ENCODE peak calls at places on chromosomes 7 and 10, in ten cellular contexts. One of them, this sample, is unnamed.

GRCh38 chr7:13055732-13056369 is 368.4 kb downstream of the ARL4A start:
- DNase-seq in upper lobe of left lung: no peak
- DNase-seq in ovary: no peak
- DNase-seq in SK-N-SH: no peak
- DNase-seq in HepG2: no peak
- DNase-seq in H1: no peak
- DNase-seq in transverse colon: no peak
- DNase-seq in GM12878: no peak
- DNase-seq in K562: no peak
- DNase-seq in A549: no peak
- DNase-seq in this sample: no peak

GRCh38 chr7:101804087-101804631 is 13.3 kb upstream of the CUX1 start:
- DNase-seq in upper lobe of left lung: no peak
- DNase-seq in ovary: no peak
- DNase-seq in SK-N-SH: no peak
- DNase-seq in HepG2: no peak
- DNase-seq in H1: no peak
- DNase-seq in transverse colon: no peak
- DNase-seq in GM12878: no peak
- DNase-seq in K562: no peak
- DNase-seq in A549: no peak
- DNase-seq in this sample: no peak

GRCh38 chr7:137342751-137343482 is 616 bp downstream of the PTN start:
- DNase-seq in upper lobe of left lung: no peak
- DNase-seq in ovary: no peak
- DNase-seq in SK-N-SH: no peak
- DNase-seq in HepG2: no peak
- DNase-seq in H1: no peak
- DNase-seq in transverse colon: no peak
- DNase-seq in GM12878: no peak
- DNase-seq in K562: no peak
- DNase-seq in A549: no peak
- DNase-seq in this sample: no peak

GRCh38 chr10:114397651-114398145 is 6.6 kb downstream of the AFAP1L2 start:
- DNase-seq in upper lobe of left lung: no peak
- DNase-seq in ovary: peak
- DNase-seq in SK-N-SH: no peak
- DNase-seq in HepG2: no peak
- DNase-seq in H1: no peak
- DNase-seq in transverse colon: no peak
- DNase-seq in GM12878: no peak
- DNase-seq in K562: no peak
- DNase-seq in A549: no peak
- DNase-seq in this sample: peak

GRCh38 chr10:124587811-124588211 is 126.2 kb downstream of the LHPP start:
- DNase-seq in upper lobe of left lung: peak
- DNase-seq in ovary: no peak
- DNase-seq in SK-N-SH: no peak
- DNase-seq in HepG2: no peak
- DNase-seq in H1: no peak
- DNase-seq in transverse colon: no peak
- DNase-seq in GM12878: no peak
- DNase-seq in K562: no peak
- DNase-seq in A549: no peak
- DNase-seq in this sample: peak

GRCh38 chr7:90692396-90692795 is 96.3 kb downstream of the CDK14 start:
- DNase-seq in upper lobe of left lung: no peak
- DNase-seq in ovary: no peak
- DNase-seq in SK-N-SH: no peak
- DNase-seq in HepG2: no peak
- DNase-seq in H1: no peak
- DNase-seq in transverse colon: no peak
- DNase-seq in GM12878: no peak
- DNase-seq in K562: no peak
- DNase-seq in A549: no peak
- DNase-seq in this sample: no peak

GRCh38 chr10:124175701-124176100 is 82.3 kb upstream of the CHST15 start:
- DNase-seq in upper lobe of left lung: no peak
- DNase-seq in ovary: no peak
- DNase-seq in SK-N-SH: no peak
- DNase-seq in HepG2: no peak
- DNase-seq in H1: no peak
- DNase-seq in transverse colon: no peak
- DNase-seq in GM12878: no peak
- DNase-seq in K562: no peak
- DNase-seq in A549: no peak
- DNase-seq in this sample: no peak

GRCh38 chr10:21756707-21757600 is 222.9 kb downstream of the MLLT10 start:
- DNase-seq in upper lobe of left lung: no peak
- DNase-seq in ovary: no peak
- DNase-seq in SK-N-SH: no peak
- DNase-seq in HepG2: no peak
- DNase-seq in H1: no peak
- DNase-seq in transverse colon: no peak
- DNase-seq in GM12878: no peak
- DNase-seq in K562: no peak
- DNase-seq in A549: no peak
- DNase-seq in this sample: no peak

GRCh38 chr7:20146461-20146860 is 70.7 kb downstream of the MACC1 start:
- DNase-seq in upper lobe of left lung: no peak
- DNase-seq in ovary: no peak
- DNase-seq in SK-N-SH: no peak
- DNase-seq in HepG2: no peak
- DNase-seq in H1: no peak
- DNase-seq in transverse colon: no peak
- DNase-seq in GM12878: no peak
- DNase-seq in K562: no peak
- DNase-seq in A549: no peak
- DNase-seq in this sample: no peak

DNA sequence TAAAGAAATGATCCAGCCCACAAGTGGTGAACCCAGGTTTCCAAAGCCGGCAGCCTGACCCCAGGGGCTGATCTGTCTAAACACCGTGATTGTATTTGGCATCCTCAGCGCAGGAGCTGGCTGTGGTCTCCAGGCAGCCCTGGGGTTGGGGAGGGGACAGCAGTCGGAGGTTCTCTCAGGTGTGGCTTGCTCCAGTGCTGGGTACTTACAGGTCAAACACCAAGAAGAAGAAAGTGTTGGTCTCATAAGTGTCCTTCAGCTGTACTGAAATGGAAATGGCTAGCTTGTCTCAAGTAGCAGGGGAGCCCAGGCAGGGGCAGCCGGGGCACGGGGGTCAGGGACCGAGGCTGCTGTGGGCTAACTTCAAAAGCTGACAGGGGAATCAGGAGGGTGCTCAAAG is 6.0 kb downstream of the PHKG1 start:
- DNase-seq in upper lobe of left lung: no peak
- DNase-seq in ovary: no peak
- DNase-seq in SK-N-SH: no peak
- DNase-seq in HepG2: no peak
- DNase-seq in H1: no peak
- DNase-seq in transverse colon: no peak
- DNase-seq in GM12878: no peak
- DNase-seq in K562: no peak
- DNase-seq in A549: no peak
- DNase-seq in this sample: no peak
- H3K27ac ChIP-seq in upper lobe of left lung: no peak
- H3K27ac ChIP-seq in ovary: no peak
- H3K27ac ChIP-seq in SK-N-SH: no peak
- H3K27ac ChIP-seq in HepG2: no peak
- H3K27ac ChIP-seq in H1: no peak
- H3K27ac ChIP-seq in transverse colon: no peak
- H3K27ac ChIP-seq in GM12878: no peak
- H3K27ac ChIP-seq in K562: no peak
- H3K27ac ChIP-seq in A549: no peak
- H3K27ac ChIP-seq in this sample: no peak

DNA sequence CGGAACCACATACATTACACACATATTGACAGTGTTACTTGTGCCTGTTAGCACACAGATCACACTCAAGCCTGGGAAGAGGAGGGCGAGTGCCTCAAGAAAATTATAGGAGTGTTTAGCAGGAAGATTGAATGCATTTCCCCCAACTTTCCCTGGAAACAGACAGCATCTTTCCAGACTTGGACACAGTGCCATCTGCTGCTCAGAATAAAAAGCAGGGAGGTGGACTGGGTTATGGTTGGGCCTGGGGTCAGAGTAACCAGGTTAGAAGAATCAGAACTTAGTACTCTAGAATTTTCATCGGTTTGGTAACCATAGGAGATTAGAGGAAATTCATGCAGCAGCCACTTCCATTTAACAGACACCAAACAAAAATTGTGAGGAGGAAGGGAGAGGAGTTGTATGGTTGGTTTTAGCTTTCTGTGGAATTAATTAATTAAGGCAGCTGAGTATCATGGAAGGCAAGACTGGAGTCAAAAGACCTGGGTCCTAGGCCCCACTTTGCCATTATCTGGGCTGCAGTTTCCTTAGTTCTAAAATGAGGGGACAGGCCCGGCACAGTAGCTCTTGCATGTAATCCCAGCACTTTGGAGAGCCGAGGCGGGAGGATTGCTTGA is 43.4 kb upstream of the OPTN start:
- DNase-seq in upper lobe of left lung: no peak
- DNase-seq in ovary: no peak
- DNase-seq in SK-N-SH: peak
- DNase-seq in HepG2: no peak
- DNase-seq in H1: no peak
- DNase-seq in transverse colon: no peak
- DNase-seq in GM12878: no peak
- DNase-seq in K562: peak
- DNase-seq in A549: peak
- DNase-seq in this sample: no peak
- TF ChIP-seq EP300 in upper lobe of left lung: no peak
- TF ChIP-seq EP300 in ovary: no peak
- TF ChIP-seq EP300 in SK-N-SH: no peak
- TF ChIP-seq EP300 in HepG2: no peak
- TF ChIP-seq EP300 in H1: no peak
- TF ChIP-seq EP300 in transverse colon: no peak
- TF ChIP-seq EP300 in GM12878: no peak
- TF ChIP-seq EP300 in K562: no peak
- TF ChIP-seq EP300 in A549: no peak
- TF ChIP-seq EP300 in this sample: no peak

GRCh38 chr7:119483364-119483763 is 789.6 kb upstream of the KCND2 start:
- DNase-seq in upper lobe of left lung: no peak
- DNase-seq in ovary: no peak
- DNase-seq in SK-N-SH: no peak
- DNase-seq in HepG2: no peak
- DNase-seq in H1: no peak
- DNase-seq in transverse colon: no peak
- DNase-seq in GM12878: no peak
- DNase-seq in K562: no peak
- DNase-seq in A549: no peak
- DNase-seq in this sample: no peak

GRCh38 chr7:119482671-119483070 is 790.3 kb upstream of the KCND2 start:
- DNase-seq in upper lobe of left lung: no peak
- DNase-seq in ovary: no peak
- DNase-seq in SK-N-SH: no peak
- DNase-seq in HepG2: no peak
- DNase-seq in H1: no peak
- DNase-seq in transverse colon: no peak
- DNase-seq in GM12878: no peak
- DNase-seq in K562: no peak
- DNase-seq in A549: no peak
- DNase-seq in this sample: no peak

GRCh38 chr7:119482209-119482608 is 790.8 kb upstream of the KCND2 start:
- DNase-seq in upper lobe of left lung: peak
- DNase-seq in ovary: no peak
- DNase-seq in SK-N-SH: peak
- DNase-seq in HepG2: peak
- DNase-seq in H1: peak
- DNase-seq in transverse colon: no peak
- DNase-seq in GM12878: peak
- DNase-seq in K562: peak
- DNase-seq in A549: peak
- DNase-seq in this sample: no peak
- TF ChIP-seq CTCF in upper lobe of left lung: no peak
- TF ChIP-seq CTCF in ovary: no peak
- TF ChIP-seq CTCF in SK-N-SH: peak
- TF ChIP-seq CTCF in HepG2: peak
- TF ChIP-seq CTCF in H1: peak
- TF ChIP-seq CTCF in transverse colon: no peak
- TF ChIP-seq CTCF in GM12878: peak
- TF ChIP-seq CTCF in K562: peak
- TF ChIP-seq CTCF in A549: no peak
- TF ChIP-seq CTCF in this sample: no peak

DNA sequence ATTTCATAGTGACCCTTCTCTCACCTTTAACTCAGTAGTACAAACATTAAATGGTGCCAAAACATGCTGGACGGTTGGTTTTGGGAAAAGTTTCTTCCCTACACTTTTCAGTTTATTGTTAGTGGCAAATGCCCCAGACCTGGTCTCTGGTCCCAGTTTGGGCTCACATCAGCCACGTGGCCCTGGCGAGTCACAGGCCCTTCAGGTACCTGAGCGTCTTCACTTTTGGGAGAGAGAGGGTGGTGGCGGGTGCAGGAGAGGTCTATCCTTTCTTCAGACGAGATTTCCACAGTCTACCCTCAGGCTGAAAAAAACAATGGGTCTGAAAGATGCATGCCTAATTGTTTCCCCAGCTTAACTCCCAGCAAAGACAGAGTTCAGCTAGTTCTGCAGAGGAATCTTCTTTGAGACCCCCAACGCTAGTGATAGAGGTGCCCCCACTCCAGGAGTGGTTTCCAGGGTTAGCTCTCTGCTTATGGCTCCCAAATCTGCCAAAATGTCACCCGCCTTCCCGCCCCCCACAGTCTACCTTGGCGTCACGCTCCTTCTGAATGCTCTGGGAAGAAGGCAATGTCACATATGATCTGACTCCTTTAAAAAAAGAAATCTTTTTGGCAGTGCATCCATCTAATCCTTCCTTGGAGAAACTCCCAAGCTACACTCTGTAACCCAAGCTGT is 384.8 kb upstream of the FOXK1 start:
- DNase-seq in upper lobe of left lung: no peak
- DNase-seq in ovary: no peak
- DNase-seq in SK-N-SH: no peak
- DNase-seq in HepG2: no peak
- DNase-seq in H1: peak
- DNase-seq in transverse colon: no peak
- DNase-seq in GM12878: no peak
- DNase-seq in K562: no peak
- DNase-seq in A549: no peak
- DNase-seq in this sample: no peak
- H3K27ac ChIP-seq in upper lobe of left lung: no peak
- H3K27ac ChIP-seq in ovary: no peak
- H3K27ac ChIP-seq in SK-N-SH: no peak
- H3K27ac ChIP-seq in HepG2: no peak
- H3K27ac ChIP-seq in H1: no peak
- H3K27ac ChIP-seq in transverse colon: no peak
- H3K27ac ChIP-seq in GM12878: no peak
- H3K27ac ChIP-seq in K562: no peak
- H3K27ac ChIP-seq in A549: no peak
- H3K27ac ChIP-seq in this sample: no peak

This sample was measured in sigmoid colon.